ENCODE peak calls at places on chromosomes 5 and 9, in seven cellular contexts. Z is M059J; R is NAMALWA; X is RWPE2; T is stimulated activated CD8-positive, alpha-beta memory T cell treated with anti-CD3 and anti-CD28 coated beads, Interleukin-4, amount 100 ng/mL, for 1 hour; C is H9; L is gastrocnemius medialis. N is an unnamed sample.

GRCh38 chr9:22103650-22104575 is 94.8 kb upstream of the CDKN2B start:
- DNase-seq in Z (peak), R (no peak), X (no peak), T (no peak), C (no peak), L (no peak), N (no peak)

GRCh38 chr9:91580136-91580535 is 156.5 kb upstream of the NFIL3 start:
- DNase-seq in Z (peak), R (no peak), X (no peak), T (no peak), C (no peak), L (no peak), N (no peak)

GRCh38 chr9:102631559-102631958 is 363.6 kb upstream of the CYLC2 start:
- DNase-seq in Z (no peak), R (peak), X (no peak), T (no peak), C (no peak), L (no peak), N (no peak)

GRCh38 chr9:118522093-118523028 is 818.2 kb downstream of the TLR4 start:
- DNase-seq in Z (peak), R (peak), X (no peak), T (no peak), C (peak), L (no peak), N (no peak)

GRCh38 chr9:137409515-137409914 is 13.4 kb downstream of the EXD3 start:
- DNase-seq in Z (no peak), R (no peak), X (no peak), T (no peak), C (peak), L (no peak), N (no peak)

GRCh38 chr5:150412319-150413175 is at the start of gene CD74:
- DNase-seq in Z (peak), R (peak), X (no peak), T (peak), C (peak), L (peak), N (peak)

GRCh38 chr9:95341262-95342011 is 23.9 kb upstream of the FANCC start:
- DNase-seq in Z (peak), R (peak), X (no peak), T (no peak), C (peak), L (no peak), N (no peak)

GRCh38 chr5:150106669-150107068 is 20.3 kb upstream of the CSF1R start:
- DNase-seq in Z (no peak), R (no peak), X (no peak), T (no peak), C (no peak), L (no peak), N (no peak)

GRCh38 chr9:121976751-121977150 is 116.4 kb downstream of the TTLL11 start:
- DNase-seq in Z (peak), R (no peak), X (no peak), T (no peak), C (no peak), L (no peak), N (no peak)

GRCh38 chr5:36607838-36608783 is 1.7 kb downstream of the SLC1A3 start:
- DNase-seq in Z (peak), R (peak), X (no peak), T (no peak), C (no peak), L (no peak), N (no peak)

GRCh38 chr5:167777746-167778145 is 513.7 kb upstream of the WWC1 start:
- DNase-seq in Z (peak), R (no peak), X (no peak), T (no peak), C (no peak), L (no peak), N (no peak)

GRCh38 chr5:97163360-97163764 is 19.7 kb downstream of the RIOK2 start:
- DNase-seq in Z (peak), R (peak), X (no peak), T (no peak), C (no peak), L (no peak), N (no peak)

GRCh38 chr9:129306318-129306973 is 128.4 kb upstream of the IER5L start:
- DNase-seq in Z (no peak), R (no peak), X (peak), T (no peak), C (no peak), L (no peak), N (no peak)

GRCh38 chr9:96450613-96451544 is 910 bp downstream of the HABP4 start:
- DNase-seq in Z (peak), R (no peak), X (no peak), T (no peak), C (no peak), L (peak), N (no peak)

GRCh38 chr5:96785271-96785670 is 22.5 kb downstream of the ERAP1 start:
- DNase-seq in Z (no peak), R (no peak), X (no peak), T (no peak), C (no peak), L (no peak), N (no peak)

GRCh38 chr5:133624316-133624715 is 12.0 kb upstream of the FSTL4 start:
- DNase-seq in Z (no peak), R (no peak), X (no peak), T (no peak), C (no peak), L (no peak), N (no peak)

GRCh38 chr5:56085205-56085604 is 90.4 kb upstream of the IL6ST start:
- DNase-seq in Z (peak), R (no peak), X (no peak), T (no peak), C (no peak), L (no peak), N (no peak)

GRCh38 chr9:92730897-92731296 is 33.7 kb downstream of the BICD2 start:
- DNase-seq in Z (no peak), R (no peak), X (no peak), T (no peak), C (peak), L (no peak), N (no peak)

GRCh38 chr5:171709930-171710329 is 75.7 kb upstream of the SMIM23 start:
- DNase-seq in Z (no peak), R (no peak), X (no peak), T (no peak), C (peak), L (no peak), N (no peak)

GRCh38 chr9:93081931-93082330 is 14.1 kb upstream of the CARD19 start:
- DNase-seq in Z (peak), R (no peak), X (no peak), T (no peak), C (no peak), L (no peak), N (no peak)

GRCh38 chr5:61450170-61450815 is 118.2 kb downstream of the ZSWIM6 start:
- DNase-seq in Z (peak), R (no peak), X (no peak), T (no peak), C (no peak), L (no peak), N (no peak)

GRCh38 chr5:61949054-61949679 is 356.8 kb upstream of the KIF2A start:
- DNase-seq in Z (no peak), R (no peak), X (no peak), T (no peak), C (no peak), L (no peak), N (no peak)

GRCh38 chr9:127783111-127783621 is 2.7 kb upstream of the CDK9 start:
- DNase-seq in Z (no peak), R (peak), X (no peak), T (peak), C (no peak), L (no peak), N (peak)

GRCh38 chr5:132758406-132758805 is 11.2 kb downstream of the CCNI2 start:
- DNase-seq in Z (no peak), R (no peak), X (no peak), T (no peak), C (no peak), L (no peak), N (no peak)

GRCh38 chr5:82406200-82406773 is 128.1 kb upstream of the RPS23 start:
- DNase-seq in Z (peak), R (no peak), X (peak), T (no peak), C (no peak), L (no peak), N (no peak)

GRCh38 chr9:129665008-129665771 is at the start of gene PRRX2:
- DNase-seq in Z (no peak), R (no peak), X (no peak), T (no peak), C (no peak), L (no peak), N (no peak)

GRCh38 chr5:95884021-95884333 is 61.5 kb upstream of the GLRX start:
- DNase-seq in Z (peak), R (no peak), X (no peak), T (no peak), C (no peak), L (no peak), N (no peak)

GRCh38 chr9:128503870-128504269 is 649 bp upstream of the GLE1 start:
- DNase-seq in Z (peak), R (no peak), X (no peak), T (no peak), C (no peak), L (no peak), N (no peak)

GRCh38 chr9:129550199-129550839 is 70.6 kb downstream of the C9orf50 start:
- DNase-seq in Z (peak), R (no peak), X (no peak), T (no peak), C (no peak), L (peak), N (no peak)

GRCh38 chr9:16032799-16033198 is 480.0 kb downstream of the CCDC171 start:
- DNase-seq in Z (peak), R (no peak), X (no peak), T (no peak), C (peak), L (no peak), N (no peak)

GRCh38 chr5:59503223-59503622 is 390.3 kb downstream of the PDE4D start:
- DNase-seq in Z (peak), R (no peak), X (no peak), T (no peak), C (no peak), L (no peak), N (no peak)

GRCh38 chr5:64331597-64332277 is 166.1 kb downstream of the RNF180 start:
- DNase-seq in Z (no peak), R (no peak), X (peak), T (no peak), C (no peak), L (peak), N (no peak)

GRCh38 chr5:36688722-36689121 is 82.3 kb downstream of the SLC1A3 start:
- DNase-seq in Z (peak), R (peak), X (no peak), T (no peak), C (no peak), L (no peak), N (no peak)

GRCh38 chr9:9523476-9523875 is 1089.3 kb downstream of the PTPRD start:
- DNase-seq in Z (no peak), R (no peak), X (no peak), T (no peak), C (no peak), L (no peak), N (no peak)

GRCh38 chr9:16367605-16368424 is 502.7 kb downstream of the BNC2 start:
- DNase-seq in Z (peak), R (no peak), X (no peak), T (no peak), C (peak), L (no peak), N (no peak)

GRCh38 chr5:79474416-79475173 is 39.3 kb downstream of the HOMER1 start:
- DNase-seq in Z (no peak), R (no peak), X (no peak), T (no peak), C (no peak), L (no peak), N (no peak)

GRCh38 chr5:137234973-137235943 is 263.9 kb downstream of the SPOCK1 start:
- DNase-seq in Z (peak), R (no peak), X (no peak), T (no peak), C (no peak), L (no peak), N (no peak)

GRCh38 chr5:99010294-99010693 is 81.5 kb upstream of the CHD1 start:
- DNase-seq in Z (no peak), R (no peak), X (no peak), T (no peak), C (peak), L (no peak), N (no peak)